ENCODE peak calls at places on chromosome 7, in six cellular contexts. C is NB4, W is Peyer's patch, R is A549, G is gastrocnemius medialis, M is esophagus squamous epithelium. L is an unnamed sample.

GRCh38 chr7:45391618-45392451 is 182.3 kb upstream of the ADCY1 start:
- DNase-seq in R (no peak), W (no peak), C (no peak), G (no peak), M (no peak), L (no peak)

GRCh38 chr7:80900583-80901576 is 18.0 kb downstream of the SEMA3C start:
- DNase-seq in M (no peak), W (no peak), C (peak; percentile 17), R (no peak), G (no peak), L (no peak)

GRCh38 chr7:131620673-131621609 is 64.5 kb upstream of the PODXL start:
- DNase-seq in R (no peak), W (no peak), C (no peak), M (no peak), G (no peak), L (no peak)

GRCh38 chr7:2497500-2498336 is 21.5 kb upstream of the GRIFIN start:
- DNase-seq in M (no peak), C (no peak), W (no peak), G (no peak), R (no peak), L (no peak)

GRCh38 chr7:82428186-82428961 is 15.2 kb downstream of the CACNA2D1 start:
- DNase-seq in M (no peak), G (no peak), W (no peak), R (no peak), C (no peak), L (no peak)

GRCh38 chr7:84100866-84101265 is 93.7 kb downstream of the SEMA3A start:
- DNase-seq in W (no peak), G (no peak), M (no peak), C (no peak), R (peak; percentile 53), L (no peak)

GRCh38 chr7:140672382-140673062 is at the start of gene ADCK2:
- DNase-seq in R (peak; percentile 86), C (peak; percentile 72), G (peak; percentile 43), M (no peak), W (no peak), L (no peak)

GRCh38 chr7:98995523-98996161 is 117.3 kb downstream of the TRRAP start:
- DNase-seq in C (no peak), G (no peak), W (no peak), M (no peak), R (no peak), L (peak; percentile 56)

GRCh38 chr7:107291434-107291833 is 122.6 kb downstream of the HBP1 start:
- DNase-seq in C (peak; percentile 5), W (no peak), R (no peak), G (no peak), M (no peak), L (no peak)

GRCh38 chr7:69768986-69769595 is 170.8 kb downstream of the AUTS2 start:
- DNase-seq in W (no peak), C (no peak), G (no peak), M (no peak), R (no peak), L (no peak)

GRCh38 chr7:30659312-30659711 is 22.9 kb downstream of the CRHR2 start:
- DNase-seq in C (no peak), R (no peak), M (no peak), W (no peak), G (no peak), L (no peak)

GRCh38 chr7:14685112-14685511 is 217.4 kb downstream of the DGKB start:
- DNase-seq in C (no peak), R (no peak), W (no peak), M (no peak), G (no peak), L (no peak)

GRCh38 chr7:93407239-93407638 is 167.3 kb downstream of the CALCR start:
- DNase-seq in W (no peak), R (no peak), G (no peak), C (no peak), M (no peak), L (no peak)

GRCh38 chr7:136865236-136865635 is 3.2 kb upstream of the CHRM2 start:
- DNase-seq in W (no peak), G (no peak), M (no peak), R (no peak), C (no peak), L (no peak)

GRCh38 chr7:151008143-151008510 is 16.2 kb downstream of the ATG9B start:
- DNase-seq in R (no peak), C (no peak), M (no peak), G (no peak), W (no peak), L (no peak)

GRCh38 chr7:44191171-44191570 is 1.9 kb upstream of the GCK start:
- DNase-seq in M (no peak), W (no peak), G (no peak), R (no peak), C (no peak), L (no peak)

GRCh38 chr7:36190447-36191291 is 37.6 kb downstream of the EEPD1 start:
- DNase-seq in R (no peak), W (no peak), G (no peak), M (no peak), C (peak; percentile 49), L (peak; percentile 83)

GRCh38 chr7:123748171-123748733 is 551 bp downstream of the WASL start:
- DNase-seq in G (peak; percentile 41), R (peak; percentile 48), C (peak; percentile 71), M (no peak), W (peak; percentile 79), L (peak; percentile 87)

GRCh38 chr7:33823913-33824312 is 81.4 kb upstream of the BMPER start:
- DNase-seq in W (no peak), C (no peak), G (no peak), M (no peak), R (no peak), L (no peak)

GRCh38 chr7:33819658-33820057 is 85.7 kb upstream of the BMPER start:
- DNase-seq in R (no peak), G (no peak), M (no peak), W (no peak), C (no peak), L (no peak)

GRCh38 chr7:33825644-33826043 is 79.7 kb upstream of the BMPER start:
- DNase-seq in G (no peak), M (no peak), C (no peak), R (no peak), W (no peak), L (no peak)

GRCh38 chr7:33821970-33822369 is 83.4 kb upstream of the BMPER start:
- DNase-seq in R (no peak), C (no peak), W (no peak), G (no peak), M (no peak), L (no peak)

GRCh38 chr7:33824911-33825459 is 80.4 kb upstream of the BMPER start:
- DNase-seq in M (no peak), W (no peak), R (no peak), C (no peak), G (no peak), L (no peak)
- H3K4me3 ChIP-seq in M (no peak overlapping the region), W (no peak overlapping the region), R (no peak overlapping the region), C (no peak overlapping the region), G (no peak overlapping the region), L (no peak overlapping the region)

DNA sequence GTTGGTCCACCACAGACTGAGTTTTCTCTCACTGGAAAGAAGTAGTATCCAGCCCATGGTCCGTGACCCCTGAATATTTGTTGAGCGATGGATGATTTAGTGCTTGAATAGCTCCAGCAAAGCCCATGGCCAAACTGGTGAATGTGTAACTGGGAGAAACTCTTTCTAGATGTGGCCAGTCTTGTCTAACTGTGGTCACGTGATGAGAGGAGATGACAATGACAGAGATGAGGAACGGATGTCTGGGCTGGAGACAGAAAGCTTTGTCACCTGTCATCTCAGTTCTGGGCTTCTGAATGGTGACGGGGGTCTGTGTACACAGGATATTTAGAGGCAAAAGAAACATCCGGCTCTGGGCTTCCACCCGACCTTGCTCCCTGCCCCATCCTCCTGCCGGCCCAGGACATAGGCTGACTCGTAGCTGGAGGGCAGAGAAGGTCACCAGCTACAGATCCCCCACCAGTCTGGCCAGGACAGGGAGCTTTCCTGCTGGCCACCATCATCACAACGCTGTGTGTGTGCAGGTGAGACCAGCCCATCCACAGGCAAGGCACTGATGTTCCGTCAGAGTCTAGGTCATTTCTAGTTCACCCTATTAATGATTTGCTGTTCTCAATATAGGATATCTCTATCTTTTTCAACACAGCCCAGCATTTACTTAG is 152.5 kb upstream of the TNS3 start:
- DNase-seq in C (no peak), G (no peak), M (no peak), R (no peak), W (no peak), L (no peak)
- TF ChIP-seq POLR2A in C (no peak), G (no peak), M (no peak), R (no peak), W (no peak), L (no peak)

DNA sequence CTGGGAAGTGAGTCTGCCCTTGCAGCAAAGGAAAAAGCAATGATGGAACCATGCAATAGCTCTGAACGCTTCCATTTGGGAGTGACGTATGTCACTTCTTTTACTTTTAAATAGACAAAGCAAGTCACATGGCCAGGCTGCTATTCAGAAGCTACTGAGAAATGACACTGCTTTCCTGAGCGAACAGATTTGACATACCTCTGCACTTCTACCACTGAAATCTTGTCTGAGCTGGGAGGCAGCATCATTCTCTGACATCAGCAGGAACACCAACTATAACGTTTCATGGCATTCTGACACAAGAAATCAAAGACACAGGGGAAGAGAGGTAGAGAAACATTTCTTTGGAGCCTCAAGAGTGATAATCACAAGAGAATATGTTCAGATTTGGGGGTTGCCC is 271.1 kb downstream of the SNX13 start:
- DNase-seq in C (no peak), M (no peak), W (no peak), R (no peak), G (no peak), L (no peak)
- H3K4me3 ChIP-seq in C (no peak overlapping the region), M (no peak overlapping the region), W (no peak overlapping the region), R (no peak overlapping the region), G (no peak overlapping the region), L (no peak overlapping the region)

DNA sequence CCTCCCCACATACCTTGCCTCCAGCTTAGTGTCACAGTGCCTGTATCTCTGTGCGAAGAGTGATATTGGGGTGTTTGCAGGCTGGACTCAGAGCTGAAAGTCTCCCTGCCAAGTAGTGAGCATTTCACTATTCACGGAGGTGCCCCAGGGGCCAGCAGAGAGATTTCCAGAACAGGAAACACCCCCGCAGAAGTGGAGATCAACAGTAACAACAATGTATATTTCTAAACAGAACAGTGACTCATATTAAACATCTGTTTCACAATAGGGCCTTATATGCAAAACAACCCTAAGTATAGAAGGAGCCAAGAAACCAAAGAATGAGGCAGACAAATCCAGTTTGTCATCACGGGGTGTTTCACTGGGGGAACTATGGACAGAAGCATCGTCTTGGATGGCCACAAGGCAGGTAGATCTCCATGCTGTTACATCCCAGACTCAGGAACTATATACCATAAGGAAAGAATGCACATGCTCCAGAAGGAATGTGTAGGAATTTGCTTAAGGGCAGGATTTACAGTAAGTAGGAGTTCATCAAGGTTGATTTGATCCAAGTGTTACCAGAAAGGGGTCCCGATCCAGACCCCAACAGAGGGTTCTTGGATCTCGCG is 29.3 kb upstream of the CCL24 start:
- DNase-seq in M (no peak), R (peak; percentile 47), G (peak; percentile 17), W (no peak), C (peak; percentile 96), L (peak; percentile 67)
- TF ChIP-seq POLR2A in M (no peak), R (peak; percentile 6), G (no peak), W (peak; percentile 10), C (peak; percentile 67), L (no peak)

DNA sequence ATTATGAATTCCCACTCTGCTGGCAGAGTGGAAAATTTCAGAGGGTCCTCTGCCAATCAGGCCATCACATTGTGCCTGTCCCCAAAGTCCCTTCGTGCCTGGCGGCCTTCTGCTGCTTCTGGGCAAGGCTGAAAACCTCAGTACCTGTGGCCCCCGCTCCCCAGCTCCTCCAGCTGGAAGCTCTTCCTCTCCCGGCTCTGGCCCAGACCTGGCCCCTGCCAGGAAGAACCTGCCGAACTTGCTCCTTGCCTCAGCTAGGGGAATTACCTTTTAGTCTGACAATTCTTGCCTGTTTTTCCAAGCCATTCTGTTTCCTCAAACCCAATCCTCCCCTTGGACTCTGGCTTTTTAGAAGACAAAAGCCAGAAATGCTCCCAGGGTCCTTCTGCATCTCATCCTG is 27.9 kb upstream of the TRIL start:
- DNase-seq in G (no peak), M (no peak), C (no peak), W (no peak), R (no peak), L (no peak)
- H3K4me3 ChIP-seq in G (no peak overlapping the region), M (peak overlapping the region; percentile 22), C (no peak overlapping the region), W (no peak overlapping the region), R (no peak overlapping the region), L (no peak overlapping the region)